ENCODE peak calls at places on chromosomes 2 and 18, in six cellular contexts. J, T, A, W, G and Z are unnamed samples.
A peak's percentile ranks its signal among the peaks of the same experiment; 100 is the strongest.

GRCh38 chr2:36812196-36812595 is 115.7 kb downstream of the VIT start:
- DNase-seq in J (no peak), T (no peak), A (peak; percentile 24), G (no peak), W (no peak), Z (no peak)

GRCh38 chr2:33313039-33313438 is 163.4 kb upstream of the RASGRP3 start:
- DNase-seq in A (no peak), J (no peak), W (no peak), G (no peak), T (no peak), Z (no peak)

GRCh38 chr2:10810175-10811161 is 2.1 kb downstream of the PDIA6 start:
- DNase-seq in W (no peak), J (peak; percentile 26), A (no peak), G (no peak), T (no peak), Z (no peak)

GRCh38 chr2:16664052-16664731 is 1.4 kb downstream of the CYRIA start:
- DNase-seq in W (no peak), G (no peak), T (peak; percentile 64), A (no peak), J (no peak), Z (no peak)

GRCh38 chr2:235554385-235554784 is 60.5 kb downstream of the AGAP1 start:
- DNase-seq in A (no peak), W (no peak), J (no peak), T (no peak), G (no peak), Z (no peak)

GRCh38 chr2:144451443-144451842 is 68.5 kb downstream of the ZEB2 start:
- DNase-seq in A (no peak), W (no peak), G (no peak), T (no peak), J (no peak), Z (no peak)

GRCh38 chr18:61448316-61448715 is 115.1 kb downstream of the CDH20 start:
- DNase-seq in A (no peak), W (no peak), J (no peak), G (no peak), T (no peak), Z (no peak)

GRCh38 chr2:229169751-229170150 is 101.3 kb downstream of the PID1 start:
- DNase-seq in W (no peak), A (no peak), J (no peak), T (no peak), G (no peak), Z (no peak)

GRCh38 chr18:41532344-41533086 is 422.5 kb upstream of the PIK3C3 start:
- DNase-seq in W (no peak), G (no peak), A (no peak), T (no peak), J (no peak), Z (no peak)

GRCh38 chr2:208879666-208880065 is 473.1 kb downstream of the PTH2R start:
- DNase-seq in J (no peak), G (no peak), A (no peak), W (no peak), T (no peak), Z (no peak)

GRCh38 chr2:150526827-150527226 is 39.4 kb upstream of the RND3 start:
- DNase-seq in J (peak; percentile 87), W (no peak), G (no peak), T (no peak), A (peak; percentile 66), Z (no peak)

GRCh38 chr2:71892896-71893295 is 254.8 kb downstream of the CYP26B1 start:
- DNase-seq in A (no peak), G (no peak), W (no peak), T (no peak), J (no peak), Z (peak; percentile 22)

GRCh38 chr2:217897816-217898806 is 104.7 kb downstream of the TNS1 start:
- DNase-seq in A (no peak), J (no peak), G (no peak), T (peak; percentile 67), W (peak; percentile 93), Z (no peak)

GRCh38 chr2:235501663-235502009 is 7.8 kb downstream of the AGAP1 start:
- DNase-seq in T (no peak), W (no peak), A (no peak), J (no peak), G (no peak), Z (no peak)

GRCh38 chr2:42127425-42128424 is 41.4 kb upstream of the EML4 start:
- DNase-seq in W (no peak), A (no peak), T (no peak), G (no peak), J (no peak), Z (no peak)

GRCh38 chr2:98026927-98027522 is 31.3 kb upstream of the TMEM131 start:
- DNase-seq in T (no peak), W (no peak), J (no peak), G (no peak), A (no peak), Z (no peak)

GRCh38 chr2:8358179-8358578 is 323.7 kb upstream of the ID2 start:
- DNase-seq in W (no peak), A (no peak), G (no peak), T (no peak), J (no peak), Z (no peak)

GRCh38 chr2:197993830-197994229 is 189.4 kb downstream of the PLCL1 start:
- DNase-seq in W (no peak), A (no peak), G (no peak), J (no peak), T (no peak), Z (no peak)

GRCh38 chr2:240991378-240992263 is 6.8 kb upstream of the SNED1 start:
- DNase-seq in J (peak; percentile 69), A (peak; percentile 90), T (peak; percentile 82), W (peak; percentile 94), G (peak; percentile 90), Z (peak; percentile 67)

GRCh38 chr2:10267551-10268465 is 34.9 kb upstream of the HPCAL1 start:
- DNase-seq in A (no peak), T (no peak), G (peak; percentile 92), J (no peak), W (peak; percentile 72), Z (no peak)

GRCh38 chr2:43481927-43482542 is 113.8 kb downstream of the THADA start:
- DNase-seq in T (no peak), W (no peak), J (no peak), G (no peak), A (no peak), Z (no peak)

GRCh38 chr2:105734762-105735538 is 9.8 kb upstream of the NCK2 start:
- DNase-seq in A (no peak), J (no peak), W (no peak), G (no peak), T (no peak), Z (no peak)

GRCh38 chr18:79585395-79586370 is 93.9 kb upstream of the CTDP1 start:
- DNase-seq in J (no peak), A (no peak), G (peak; percentile 39), T (peak; percentile 65), W (peak; percentile 42), Z (peak; percentile 54)

GRCh38 chr2:45588158-45588829 is 22.8 kb downstream of the SRBD1 start:
- DNase-seq in A (no peak), T (no peak), G (no peak), W (no peak), J (no peak), Z (no peak)

GRCh38 chr2:100855084-100855483 is 35.1 kb downstream of the NPAS2 start:
- DNase-seq in W (no peak), J (no peak), T (no peak), A (no peak), G (no peak), Z (no peak)

GRCh38 chr18:50405582-50406271 is 30.9 kb downstream of the SKA1 start:
- DNase-seq in J (no peak), A (no peak), T (no peak), W (no peak), G (no peak), Z (no peak)

GRCh38 chr2:215808996-215809395 is 204.4 kb downstream of the MREG start:
- DNase-seq in J (no peak), W (no peak), T (no peak), A (no peak), G (no peak), Z (no peak)
- TF ChIP-seq CTCF in J (no peak), W (no peak), T (no peak), A (no peak), G (no peak), Z (peak; percentile 56)

DNA sequence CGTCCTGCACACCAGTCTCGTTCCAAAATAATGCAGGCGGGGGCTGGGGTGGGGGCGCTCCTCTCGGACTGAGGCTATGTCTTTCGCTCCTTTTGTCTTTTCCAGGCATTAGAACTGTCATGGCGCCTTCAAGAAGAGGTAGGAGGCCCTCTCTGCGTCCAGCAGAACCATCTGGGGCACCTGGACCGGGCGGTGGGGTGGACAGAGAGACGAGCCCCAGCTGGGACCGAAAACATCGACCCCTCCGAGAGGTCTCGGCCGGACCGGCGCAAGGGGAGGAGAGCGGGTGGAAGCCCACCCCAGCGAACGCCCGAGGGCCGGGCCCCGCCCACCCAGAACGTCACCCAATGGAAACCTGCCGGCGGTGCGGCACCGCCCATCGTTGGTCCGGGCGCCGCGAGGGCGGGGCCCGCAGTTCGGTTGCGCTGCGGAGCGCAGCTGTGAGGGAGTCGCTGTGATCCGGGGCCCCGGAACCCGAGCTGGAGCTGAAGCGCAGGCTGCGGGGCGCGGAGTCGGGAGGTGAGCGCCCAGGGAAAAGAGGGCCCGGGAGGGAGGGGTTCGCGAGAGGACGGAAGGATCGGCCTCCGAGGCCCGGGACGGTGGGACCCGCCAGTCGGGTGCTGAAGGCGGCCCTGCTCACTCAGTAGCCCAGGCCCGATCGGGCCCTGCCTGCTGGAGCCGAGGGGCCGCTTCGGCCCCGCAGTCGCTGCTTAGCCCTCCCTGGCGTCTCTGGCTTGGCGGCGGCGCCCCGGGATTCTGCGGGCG is at the start of gene NRBP1:
- DNase-seq in J (peak; percentile 88), A (peak; percentile 97), G (peak; percentile 96), T (peak; percentile 97), W (peak; percentile 97), Z (peak; percentile 92)
- TF ChIP-seq CTCF in J (no peak), A (no peak), G (peak; percentile 15), T (no peak), W (no peak), Z (peak; percentile 13)

GRCh38 chr18:47870605-47871004 is 59.9 kb downstream of the SMAD2 start:
- DNase-seq in G (no peak), A (no peak), J (no peak), T (no peak), W (no peak), Z (no peak)
- TF ChIP-seq CTCF in G (no peak), A (no peak), J (no peak), T (no peak), W (no peak), Z (no peak)

DNA sequence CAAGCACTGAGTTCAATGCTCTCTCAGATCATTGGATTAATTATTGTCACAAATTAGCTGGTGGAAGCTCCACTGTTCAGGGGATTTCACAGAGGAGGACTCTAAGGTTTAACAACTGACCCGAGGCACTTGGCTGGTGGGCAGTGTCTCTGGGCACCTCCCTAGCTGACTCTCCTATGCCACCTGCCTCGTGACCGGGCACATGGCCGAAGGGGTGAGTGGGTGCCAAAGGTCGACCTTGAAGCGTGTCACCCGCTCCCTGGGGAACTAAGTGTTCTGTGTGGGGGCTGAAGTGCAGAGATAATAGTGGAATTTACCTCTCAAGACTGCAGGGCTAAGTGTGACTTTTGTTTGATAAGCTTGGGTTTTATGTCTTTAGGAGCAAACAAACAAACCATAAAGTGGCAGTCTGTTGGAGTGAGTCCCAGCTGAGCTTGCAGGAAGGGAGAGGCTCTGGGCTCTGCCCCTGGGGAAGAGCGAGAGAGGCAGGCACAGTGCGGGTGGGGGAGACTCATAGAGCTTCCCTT is 64.8 kb downstream of the BCL2L11 start:
- DNase-seq in T (no peak), G (peak; percentile 88), J (no peak), A (peak; percentile 12), W (peak; percentile 89), Z (no peak)
- TF ChIP-seq CTCF in T (no peak), G (no peak), J (no peak), A (no peak), W (no peak), Z (no peak)

GRCh38 chr18:45839415-45840395 is 14.2 kb downstream of the SIGLEC15 start:
- DNase-seq in T (no peak), G (no peak), W (no peak), J (no peak), A (peak; percentile 71), Z (no peak)
- TF ChIP-seq CTCF in T (no peak), G (no peak), W (peak; percentile 44), J (no peak), A (peak; percentile 72), Z (peak; percentile 57)